ENCODE peak calls at places on chromosomes 13 and 19, in seven cellular contexts. One of them, this sample, is unnamed.

GRCh38 chr19:46993622-46994021 is 26.0 kb upstream of the NPAS1 start:
- DNase-seq in body of pancreas: no peak
- DNase-seq in tibial nerve: no peak
- DNase-seq in Calu3: no peak
- DNase-seq in Peyer's patch: no peak
- DNase-seq in neural crest cell: no peak
- DNase-seq in CD8-positive, alpha-beta T cell: no peak
- DNase-seq in this sample: no peak

GRCh38 chr13:114049626-114050101 is 75.8 kb upstream of the C13orf46 start:
- DNase-seq in tibial nerve: no peak
- DNase-seq in neural crest cell: no peak
- DNase-seq in Calu3: no peak
- DNase-seq in Peyer's patch: no peak
- DNase-seq in body of pancreas: no peak
- DNase-seq in CD8-positive, alpha-beta T cell: no peak
- DNase-seq in this sample: no peak

GRCh38 chr19:27974082-27974513 is 1238.9 kb downstream of the UQCRFS1 start:
- DNase-seq in body of pancreas: peak
- DNase-seq in tibial nerve: no peak
- DNase-seq in Peyer's patch: no peak
- DNase-seq in neural crest cell: peak
- DNase-seq in CD8-positive, alpha-beta T cell: no peak
- DNase-seq in Calu3: peak
- DNase-seq in this sample: no peak

GRCh38 chr19:8922591-8922990 is 87.6 kb downstream of the MUC16 start:
- DNase-seq in body of pancreas: no peak
- DNase-seq in tibial nerve: no peak
- DNase-seq in Calu3: no peak
- DNase-seq in CD8-positive, alpha-beta T cell: no peak
- DNase-seq in neural crest cell: no peak
- DNase-seq in Peyer's patch: no peak
- DNase-seq in this sample: no peak

GRCh38 chr19:19451429-19452240 is 46.2 kb downstream of the GATAD2A start:
- DNase-seq in tibial nerve: no peak
- DNase-seq in CD8-positive, alpha-beta T cell: no peak
- DNase-seq in Calu3: no peak
- DNase-seq in body of pancreas: no peak
- DNase-seq in Peyer's patch: no peak
- DNase-seq in neural crest cell: no peak
- DNase-seq in this sample: no peak

GRCh38 chr19:9967326-9967725 is 31.0 kb upstream of the OLFM2 start:
- DNase-seq in CD8-positive, alpha-beta T cell: no peak
- DNase-seq in Peyer's patch: no peak
- DNase-seq in body of pancreas: no peak
- DNase-seq in tibial nerve: no peak
- DNase-seq in Calu3: no peak
- DNase-seq in neural crest cell: no peak
- DNase-seq in this sample: no peak

GRCh38 chr13:110309159-110309476 is 2.0 kb downstream of the COL4A2 start:
- DNase-seq in Calu3: no peak
- DNase-seq in Peyer's patch: no peak
- DNase-seq in tibial nerve: no peak
- DNase-seq in neural crest cell: no peak
- DNase-seq in body of pancreas: no peak
- DNase-seq in CD8-positive, alpha-beta T cell: no peak
- DNase-seq in this sample: no peak

GRCh38 chr13:44237276-44237767 is 136.3 kb upstream of the SERP2 start:
- DNase-seq in neural crest cell: no peak
- DNase-seq in tibial nerve: peak
- DNase-seq in body of pancreas: peak
- DNase-seq in Peyer's patch: peak
- DNase-seq in Calu3: no peak
- DNase-seq in CD8-positive, alpha-beta T cell: no peak
- DNase-seq in this sample: peak

GRCh38 chr13:93320942-93321341 is 94.3 kb downstream of the GPC6 start:
- DNase-seq in body of pancreas: no peak
- DNase-seq in Peyer's patch: no peak
- DNase-seq in Calu3: no peak
- DNase-seq in neural crest cell: no peak
- DNase-seq in CD8-positive, alpha-beta T cell: no peak
- DNase-seq in tibial nerve: no peak
- DNase-seq in this sample: no peak

GRCh38 chr13:114147803-114148520 is 15.5 kb upstream of the RASA3 start:
- DNase-seq in Calu3: no peak
- DNase-seq in neural crest cell: no peak
- DNase-seq in Peyer's patch: no peak
- DNase-seq in tibial nerve: no peak
- DNase-seq in CD8-positive, alpha-beta T cell: no peak
- DNase-seq in body of pancreas: no peak
- DNase-seq in this sample: no peak

GRCh38 chr19:14375582-14376291 is 5.5 kb upstream of the ADGRE5 start:
- DNase-seq in Peyer's patch: peak
- DNase-seq in Calu3: no peak
- DNase-seq in CD8-positive, alpha-beta T cell: no peak
- DNase-seq in body of pancreas: no peak
- DNase-seq in tibial nerve: no peak
- DNase-seq in neural crest cell: no peak
- DNase-seq in this sample: no peak

DNA sequence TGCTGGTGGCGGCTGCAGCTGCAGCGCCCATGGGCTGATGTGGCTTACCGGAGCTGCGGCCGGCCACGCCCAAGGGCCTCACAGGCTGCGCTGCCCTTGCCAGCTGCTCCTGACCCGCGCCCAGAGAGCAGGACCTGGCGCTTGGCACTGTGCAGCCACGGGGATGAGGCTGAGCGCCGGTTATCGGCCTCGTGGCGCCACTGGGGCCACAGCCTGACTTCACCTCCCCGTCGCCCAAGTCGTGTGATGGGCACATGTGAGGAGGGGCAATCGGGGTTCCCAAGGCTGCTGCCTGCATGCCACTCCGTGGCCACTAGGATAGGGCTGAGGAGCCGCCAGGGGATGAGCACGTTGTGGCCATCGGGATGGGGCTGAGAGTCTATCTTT is 77.2 kb upstream of the PABPC3 start:
- DNase-seq in Peyer's patch: no peak
- DNase-seq in CD8-positive, alpha-beta T cell: no peak
- DNase-seq in Calu3: peak
- DNase-seq in neural crest cell: no peak
- DNase-seq in tibial nerve: no peak
- DNase-seq in body of pancreas: no peak
- DNase-seq in this sample: no peak
- TF ChIP-seq CTCF in Peyer's patch: no peak
- TF ChIP-seq CTCF in CD8-positive, alpha-beta T cell: no peak
- TF ChIP-seq CTCF in Calu3: no peak
- TF ChIP-seq CTCF in neural crest cell: no peak
- TF ChIP-seq CTCF in tibial nerve: no peak
- TF ChIP-seq CTCF in body of pancreas: no peak
- TF ChIP-seq CTCF in this sample: no peak

DNA sequence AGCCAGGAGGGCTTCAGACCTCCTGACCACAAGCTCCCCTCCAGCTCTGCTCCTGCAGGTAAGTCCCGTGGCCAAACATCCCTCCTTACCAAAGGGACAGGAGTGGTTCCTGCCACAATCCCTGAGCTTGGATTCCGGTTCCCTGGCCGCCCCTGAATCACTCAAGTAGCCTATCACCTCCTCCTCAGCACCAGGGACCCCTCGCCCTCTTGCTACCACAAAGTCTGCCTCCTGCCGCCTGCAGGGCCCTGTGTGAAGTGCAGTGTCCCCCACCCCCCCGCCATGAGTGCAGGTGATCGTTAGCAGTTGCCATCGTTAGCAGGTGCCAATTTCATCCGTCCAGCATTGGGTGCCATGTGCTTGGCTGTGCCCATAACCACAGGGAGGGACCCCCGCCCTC is 40.8 kb upstream of the RANBP3 start:
- DNase-seq in body of pancreas: no peak
- DNase-seq in CD8-positive, alpha-beta T cell: no peak
- DNase-seq in Calu3: no peak
- DNase-seq in neural crest cell: no peak
- DNase-seq in tibial nerve: no peak
- DNase-seq in Peyer's patch: no peak
- DNase-seq in this sample: no peak
- TF ChIP-seq CTCF in body of pancreas: no peak
- TF ChIP-seq CTCF in CD8-positive, alpha-beta T cell: no peak
- TF ChIP-seq CTCF in Calu3: no peak
- TF ChIP-seq CTCF in neural crest cell: no peak
- TF ChIP-seq CTCF in tibial nerve: no peak
- TF ChIP-seq CTCF in Peyer's patch: no peak
- TF ChIP-seq CTCF in this sample: no peak

DNA sequence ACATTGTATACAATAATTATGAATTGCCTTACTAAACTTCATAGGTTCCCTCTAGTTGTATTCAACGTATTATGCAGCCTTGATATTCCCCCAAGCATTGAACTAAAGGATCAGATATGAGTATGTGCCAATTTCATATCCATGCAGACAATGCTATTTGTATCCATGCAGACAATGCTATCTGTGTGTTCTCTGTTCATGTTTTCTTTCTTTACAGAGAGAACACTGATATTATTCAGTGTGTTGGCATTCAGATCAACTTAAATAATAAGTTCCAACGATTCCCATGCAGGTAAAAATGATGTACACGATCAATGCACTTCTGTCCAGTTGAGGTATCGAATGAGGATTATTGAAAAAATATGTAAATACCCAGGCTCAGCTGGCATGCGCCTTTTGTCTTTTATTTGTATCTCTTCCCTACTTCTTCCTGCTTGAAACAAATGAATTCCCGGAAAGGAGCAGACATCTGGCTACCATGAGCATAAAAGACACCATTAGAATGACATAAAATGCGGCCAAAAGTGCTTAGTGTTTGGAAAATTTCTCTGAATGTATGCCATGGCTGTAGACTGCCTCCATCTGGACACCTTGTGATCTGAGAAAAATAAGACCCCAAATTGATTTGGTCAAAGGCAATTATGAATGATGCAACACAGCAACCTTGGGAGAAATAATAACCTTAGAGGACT is 731.5 kb downstream of the SLITRK1 start:
- DNase-seq in CD8-positive, alpha-beta T cell: no peak
- DNase-seq in neural crest cell: no peak
- DNase-seq in Calu3: no peak
- DNase-seq in body of pancreas: no peak
- DNase-seq in Peyer's patch: no peak
- DNase-seq in tibial nerve: no peak
- DNase-seq in this sample: no peak
- TF ChIP-seq CTCF in CD8-positive, alpha-beta T cell: no peak
- TF ChIP-seq CTCF in neural crest cell: no peak
- TF ChIP-seq CTCF in Calu3: no peak
- TF ChIP-seq CTCF in body of pancreas: no peak
- TF ChIP-seq CTCF in Peyer's patch: no peak
- TF ChIP-seq CTCF in tibial nerve: no peak
- TF ChIP-seq CTCF in this sample: no peak

GRCh38 chr13:55244991-55245644 is 1895.6 kb upstream of the PRR20A start:
- DNase-seq in Calu3: no peak
- DNase-seq in body of pancreas: peak
- DNase-seq in neural crest cell: peak
- DNase-seq in CD8-positive, alpha-beta T cell: no peak
- DNase-seq in tibial nerve: no peak
- DNase-seq in Peyer's patch: no peak
- DNase-seq in this sample: no peak
- TF ChIP-seq CTCF in Calu3: no peak
- TF ChIP-seq CTCF in body of pancreas: no peak
- TF ChIP-seq CTCF in neural crest cell: peak
- TF ChIP-seq CTCF in CD8-positive, alpha-beta T cell: no peak
- TF ChIP-seq CTCF in tibial nerve: no peak
- TF ChIP-seq CTCF in Peyer's patch: no peak
- TF ChIP-seq CTCF in this sample: no peak

GRCh38 chr13:49652691-49653305 is 24.5 kb downstream of the ARL11 start:
- DNase-seq in Calu3: peak
- DNase-seq in body of pancreas: peak
- DNase-seq in Peyer's patch: peak
- DNase-seq in neural crest cell: peak
- DNase-seq in tibial nerve: peak
- DNase-seq in CD8-positive, alpha-beta T cell: no peak
- DNase-seq in this sample: no peak
- TF ChIP-seq CTCF in Calu3: no peak
- TF ChIP-seq CTCF in body of pancreas: no peak
- TF ChIP-seq CTCF in Peyer's patch: peak
- TF ChIP-seq CTCF in neural crest cell: peak
- TF ChIP-seq CTCF in tibial nerve: peak
- TF ChIP-seq CTCF in CD8-positive, alpha-beta T cell: no peak
- TF ChIP-seq CTCF in this sample: peak

DNA sequence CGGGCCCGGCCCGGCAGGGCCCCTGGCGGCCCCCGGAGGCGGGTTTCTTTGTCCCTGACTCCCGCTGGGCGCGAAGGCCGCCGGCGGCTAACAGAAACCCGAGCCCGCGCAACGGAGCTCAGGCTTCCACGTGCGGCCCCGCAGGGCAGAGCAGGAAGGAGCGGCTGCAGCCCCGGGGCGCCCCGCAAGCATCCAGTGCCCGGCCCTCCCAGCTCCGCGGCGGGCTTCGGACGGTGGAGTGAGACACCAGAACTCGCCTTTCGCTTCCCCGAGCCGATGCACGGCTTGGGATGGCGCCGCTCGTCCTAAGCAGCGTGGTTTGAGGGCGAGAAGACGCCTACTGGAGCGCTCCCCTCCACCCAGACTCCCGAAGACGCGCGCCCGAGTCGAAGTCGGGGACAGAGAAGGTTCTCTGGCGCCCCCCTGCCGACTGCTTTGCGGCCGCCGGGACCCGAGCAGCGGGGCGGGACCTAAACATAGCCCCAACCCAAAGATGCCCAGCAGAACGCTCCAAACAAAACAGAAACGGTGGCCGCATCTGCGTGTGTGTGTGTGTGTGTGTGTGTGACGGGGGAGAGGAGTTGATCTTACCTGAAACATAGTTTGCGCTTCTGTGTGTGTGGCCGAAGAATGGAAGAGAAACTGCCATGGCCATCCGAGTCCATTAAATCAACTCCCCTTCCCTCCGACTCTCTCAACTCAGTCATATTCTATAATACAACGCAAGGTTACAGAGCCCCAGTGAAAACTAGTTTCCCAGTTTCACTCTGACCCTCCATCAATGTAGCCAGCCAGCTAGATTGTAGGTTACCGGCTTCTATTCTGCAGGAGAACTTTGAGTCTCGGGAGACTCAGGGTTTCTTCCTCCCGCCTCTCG is 629 bp upstream of the FGF9 start:
- DNase-seq in Peyer's patch: peak
- DNase-seq in CD8-positive, alpha-beta T cell: peak
- DNase-seq in body of pancreas: peak
- DNase-seq in tibial nerve: peak
- DNase-seq in Calu3: peak
- DNase-seq in neural crest cell: peak
- DNase-seq in this sample: no peak
- TF ChIP-seq CTCF in Peyer's patch: no peak
- TF ChIP-seq CTCF in CD8-positive, alpha-beta T cell: no peak
- TF ChIP-seq CTCF in body of pancreas: no peak
- TF ChIP-seq CTCF in tibial nerve: no peak
- TF ChIP-seq CTCF in Calu3: no peak
- TF ChIP-seq CTCF in neural crest cell: peak
- TF ChIP-seq CTCF in this sample: no peak

GRCh38 chr13:99528547-99528946 is 27.3 kb downstream of the TM9SF2 start:
- DNase-seq in Calu3: no peak
- DNase-seq in CD8-positive, alpha-beta T cell: no peak
- DNase-seq in body of pancreas: no peak
- DNase-seq in tibial nerve: no peak
- DNase-seq in Peyer's patch: peak
- DNase-seq in neural crest cell: no peak
- DNase-seq in this sample: no peak
- TF ChIP-seq CTCF in Calu3: no peak
- TF ChIP-seq CTCF in CD8-positive, alpha-beta T cell: peak
- TF ChIP-seq CTCF in body of pancreas: no peak
- TF ChIP-seq CTCF in tibial nerve: no peak
- TF ChIP-seq CTCF in Peyer's patch: peak
- TF ChIP-seq CTCF in neural crest cell: peak
- TF ChIP-seq CTCF in this sample: no peak